ENCODE peak calls at places on chromosomes 6 and 20, in five cellular contexts. One of them, this sample, is unnamed.

GRCh38 chr6:144715344-144715743 is 430.2 kb downstream of the UTRN start:
- DNase-seq in activated CD4-positive, CD25-positive, alpha-beta regulatory T cell: no peak
- DNase-seq in left ventricle myocardium superior: no peak
- DNase-seq in effector memory CD4-positive, alpha-beta T cell: no peak
- DNase-seq in thoracic aorta: no peak
- DNase-seq in this sample: no peak

GRCh38 chr6:44730771-44731391 is 343.4 kb downstream of the CDC5L start:
- DNase-seq in activated CD4-positive, CD25-positive, alpha-beta regulatory T cell: no peak
- DNase-seq in left ventricle myocardium superior: no peak
- DNase-seq in thoracic aorta: no peak
- DNase-seq in effector memory CD4-positive, alpha-beta T cell: no peak
- DNase-seq in this sample: no peak

GRCh38 chr20:59010995-59011873 is 4.2 kb upstream of the CTSZ start:
- DNase-seq in activated CD4-positive, CD25-positive, alpha-beta regulatory T cell: no peak
- DNase-seq in left ventricle myocardium superior: peak
- DNase-seq in thoracic aorta: no peak
- DNase-seq in effector memory CD4-positive, alpha-beta T cell: no peak
- DNase-seq in this sample: no peak

GRCh38 chr6:167547751-167548150 is 222.9 kb downstream of the TTLL2 start:
- DNase-seq in effector memory CD4-positive, alpha-beta T cell: no peak
- DNase-seq in thoracic aorta: no peak
- DNase-seq in left ventricle myocardium superior: no peak
- DNase-seq in activated CD4-positive, CD25-positive, alpha-beta regulatory T cell: no peak
- DNase-seq in this sample: no peak

GRCh38 chr6:35497571-35498406 is 910 bp upstream of the TEAD3 start:
- DNase-seq in left ventricle myocardium superior: peak
- DNase-seq in thoracic aorta: peak
- DNase-seq in activated CD4-positive, CD25-positive, alpha-beta regulatory T cell: peak
- DNase-seq in effector memory CD4-positive, alpha-beta T cell: peak
- DNase-seq in this sample: no peak

GRCh38 chr6:118748311-118749062 is 97.1 kb upstream of the CEP85L start:
- DNase-seq in activated CD4-positive, CD25-positive, alpha-beta regulatory T cell: no peak
- DNase-seq in thoracic aorta: no peak
- DNase-seq in effector memory CD4-positive, alpha-beta T cell: no peak
- DNase-seq in left ventricle myocardium superior: no peak
- DNase-seq in this sample: no peak

GRCh38 chr6:165723326-165723725 is 60.3 kb upstream of the PDE10A start:
- DNase-seq in activated CD4-positive, CD25-positive, alpha-beta regulatory T cell: no peak
- DNase-seq in effector memory CD4-positive, alpha-beta T cell: no peak
- DNase-seq in left ventricle myocardium superior: no peak
- DNase-seq in thoracic aorta: no peak
- DNase-seq in this sample: no peak

GRCh38 chr6:110422444-110422822 is 7.1 kb upstream of the DDO start:
- DNase-seq in effector memory CD4-positive, alpha-beta T cell: no peak
- DNase-seq in activated CD4-positive, CD25-positive, alpha-beta regulatory T cell: no peak
- DNase-seq in thoracic aorta: no peak
- DNase-seq in left ventricle myocardium superior: no peak
- DNase-seq in this sample: no peak

GRCh38 chr20:37308098-37309050 is 18.9 kb downstream of the MANBAL start:
- DNase-seq in effector memory CD4-positive, alpha-beta T cell: no peak
- DNase-seq in left ventricle myocardium superior: no peak
- DNase-seq in thoracic aorta: no peak
- DNase-seq in activated CD4-positive, CD25-positive, alpha-beta regulatory T cell: no peak
- DNase-seq in this sample: no peak

GRCh38 chr6:111653961-111654360 is 48.3 kb upstream of the TRAF3IP2 start:
- DNase-seq in activated CD4-positive, CD25-positive, alpha-beta regulatory T cell: no peak
- DNase-seq in effector memory CD4-positive, alpha-beta T cell: no peak
- DNase-seq in thoracic aorta: no peak
- DNase-seq in left ventricle myocardium superior: no peak
- DNase-seq in this sample: no peak

GRCh38 chr6:116280161-116280959 is 630 bp upstream of the TSPYL1 start:
- DNase-seq in left ventricle myocardium superior: no peak
- DNase-seq in effector memory CD4-positive, alpha-beta T cell: no peak
- DNase-seq in thoracic aorta: no peak
- DNase-seq in activated CD4-positive, CD25-positive, alpha-beta regulatory T cell: no peak
- DNase-seq in this sample: no peak

GRCh38 chr6:10883312-10884244 is 1.7 kb upstream of the GCM2 start:
- DNase-seq in left ventricle myocardium superior: no peak
- DNase-seq in effector memory CD4-positive, alpha-beta T cell: no peak
- DNase-seq in activated CD4-positive, CD25-positive, alpha-beta regulatory T cell: no peak
- DNase-seq in thoracic aorta: no peak
- DNase-seq in this sample: no peak

GRCh38 chr6:73011945-73012344 is 213.4 kb downstream of the KHDC1L start:
- DNase-seq in activated CD4-positive, CD25-positive, alpha-beta regulatory T cell: no peak
- DNase-seq in thoracic aorta: no peak
- DNase-seq in effector memory CD4-positive, alpha-beta T cell: no peak
- DNase-seq in left ventricle myocardium superior: no peak
- DNase-seq in this sample: no peak

GRCh38 chr20:19987046-19987445 is 30.1 kb upstream of the NAA20 start:
- DNase-seq in left ventricle myocardium superior: no peak
- DNase-seq in effector memory CD4-positive, alpha-beta T cell: no peak
- DNase-seq in activated CD4-positive, CD25-positive, alpha-beta regulatory T cell: no peak
- DNase-seq in thoracic aorta: no peak
- DNase-seq in this sample: no peak

GRCh38 chr20:3156811-3157619 is 2.6 kb downstream of the FASTKD5 start:
- DNase-seq in thoracic aorta: no peak
- DNase-seq in activated CD4-positive, CD25-positive, alpha-beta regulatory T cell: no peak
- DNase-seq in effector memory CD4-positive, alpha-beta T cell: no peak
- DNase-seq in left ventricle myocardium superior: no peak
- DNase-seq in this sample: no peak

GRCh38 chr6:37319156-37319555 is 34.6 kb upstream of the RNF8 start:
- DNase-seq in activated CD4-positive, CD25-positive, alpha-beta regulatory T cell: no peak
- DNase-seq in effector memory CD4-positive, alpha-beta T cell: no peak
- DNase-seq in thoracic aorta: no peak
- DNase-seq in left ventricle myocardium superior: no peak
- DNase-seq in this sample: no peak

GRCh38 chr6:118298476-118298875 is 249.6 kb upstream of the PLN start:
- DNase-seq in activated CD4-positive, CD25-positive, alpha-beta regulatory T cell: no peak
- DNase-seq in effector memory CD4-positive, alpha-beta T cell: no peak
- DNase-seq in left ventricle myocardium superior: no peak
- DNase-seq in thoracic aorta: no peak
- DNase-seq in this sample: no peak

GRCh38 chr20:51326241-51326819 is 216.2 kb downstream of the NFATC2 start:
- DNase-seq in left ventricle myocardium superior: peak
- DNase-seq in activated CD4-positive, CD25-positive, alpha-beta regulatory T cell: no peak
- DNase-seq in thoracic aorta: no peak
- DNase-seq in effector memory CD4-positive, alpha-beta T cell: no peak
- DNase-seq in this sample: no peak

GRCh38 chr6:37309692-37310091 is 44.1 kb upstream of the RNF8 start:
- DNase-seq in thoracic aorta: no peak
- DNase-seq in activated CD4-positive, CD25-positive, alpha-beta regulatory T cell: no peak
- DNase-seq in effector memory CD4-positive, alpha-beta T cell: no peak
- DNase-seq in left ventricle myocardium superior: no peak
- DNase-seq in this sample: no peak

GRCh38 chr6:55058682-55059081 is 115.6 kb upstream of the HCRTR2 start:
- DNase-seq in left ventricle myocardium superior: no peak
- DNase-seq in effector memory CD4-positive, alpha-beta T cell: no peak
- DNase-seq in activated CD4-positive, CD25-positive, alpha-beta regulatory T cell: no peak
- DNase-seq in thoracic aorta: no peak
- DNase-seq in this sample: no peak

GRCh38 chr20:18989736-18990474 is 176.3 kb downstream of the SCP2D1 start:
- DNase-seq in thoracic aorta: no peak
- DNase-seq in effector memory CD4-positive, alpha-beta T cell: no peak
- DNase-seq in activated CD4-positive, CD25-positive, alpha-beta regulatory T cell: no peak
- DNase-seq in left ventricle myocardium superior: peak
- DNase-seq in this sample: no peak